ENCODE peak calls at places on chromosome 1, in six cellular contexts. One of them, this sample, is unnamed.

GRCh38 chr1:118143828-118144227 is 41.2 kb downstream of the SPAG17 start:
- DNase-seq in iPS-NIHi11: no peak
- DNase-seq in bronchial epithelial cell: no peak
- DNase-seq in Ammon's horn: no peak
- DNase-seq in NCI-H460: no peak
- DNase-seq in A172: no peak
- DNase-seq in this sample: no peak

GRCh38 chr1:154983776-154984466 is 777 bp downstream of the FLAD1 start:
- DNase-seq in iPS-NIHi11: no peak
- DNase-seq in bronchial epithelial cell: no peak
- DNase-seq in Ammon's horn: no peak
- DNase-seq in NCI-H460: no peak
- DNase-seq in A172: no peak
- DNase-seq in this sample: no peak

GRCh38 chr1:40029608-40030007 is 10.9 kb upstream of the CAP1 start:
- DNase-seq in iPS-NIHi11: no peak
- DNase-seq in bronchial epithelial cell: peak; percentile 76
- DNase-seq in Ammon's horn: no peak
- DNase-seq in NCI-H460: no peak
- DNase-seq in A172: no peak
- DNase-seq in this sample: no peak

GRCh38 chr1:93338426-93338825 is 7.3 kb upstream of the DR1 start:
- DNase-seq in iPS-NIHi11: no peak
- DNase-seq in bronchial epithelial cell: peak; percentile 92
- DNase-seq in Ammon's horn: no peak
- DNase-seq in NCI-H460: peak; percentile 40
- DNase-seq in A172: peak; percentile 75
- DNase-seq in this sample: no peak

GRCh38 chr1:164240081-164240480 is 318.9 kb upstream of the PBX1 start:
- DNase-seq in iPS-NIHi11: peak; percentile 25
- DNase-seq in bronchial epithelial cell: peak; percentile 27
- DNase-seq in Ammon's horn: no peak
- DNase-seq in NCI-H460: peak; percentile 16
- DNase-seq in A172: peak; percentile 21
- DNase-seq in this sample: peak; percentile 73

GRCh38 chr1:12196641-12197482 is 30.1 kb downstream of the TNFRSF1B start:
- DNase-seq in iPS-NIHi11: peak; percentile 79
- DNase-seq in bronchial epithelial cell: no peak
- DNase-seq in Ammon's horn: peak; percentile 65
- DNase-seq in NCI-H460: no peak
- DNase-seq in A172: no peak
- DNase-seq in this sample: peak; percentile 86

GRCh38 chr1:221724931-221725605 is 16.8 kb downstream of the DUSP10 start:
- DNase-seq in iPS-NIHi11: no peak
- DNase-seq in bronchial epithelial cell: peak; percentile 74
- DNase-seq in Ammon's horn: no peak
- DNase-seq in NCI-H460: no peak
- DNase-seq in A172: peak; percentile 68
- DNase-seq in this sample: no peak

GRCh38 chr1:225809842-225810578 is at the start of gene EPHX1:
- DNase-seq in iPS-NIHi11: peak; percentile 95
- DNase-seq in bronchial epithelial cell: peak; percentile 76
- DNase-seq in Ammon's horn: peak; percentile 87
- DNase-seq in NCI-H460: peak; percentile 90
- DNase-seq in A172: peak; percentile 80
- DNase-seq in this sample: peak; percentile 96

GRCh38 chr1:227808566-227808965 is 6.9 kb upstream of the PRSS38 start:
- DNase-seq in iPS-NIHi11: no peak
- DNase-seq in bronchial epithelial cell: no peak
- DNase-seq in Ammon's horn: no peak
- DNase-seq in NCI-H460: no peak
- DNase-seq in A172: peak; percentile 72
- DNase-seq in this sample: no peak

GRCh38 chr1:155072531-155073289 is 5.9 kb upstream of the EFNA3 start:
- DNase-seq in iPS-NIHi11: no peak
- DNase-seq in bronchial epithelial cell: no peak
- DNase-seq in Ammon's horn: no peak
- DNase-seq in NCI-H460: no peak
- DNase-seq in A172: no peak
- DNase-seq in this sample: no peak

GRCh38 chr1:203539831-203540546 is 46.0 kb downstream of the OPTC start:
- DNase-seq in iPS-NIHi11: no peak
- DNase-seq in bronchial epithelial cell: no peak
- DNase-seq in Ammon's horn: no peak
- DNase-seq in NCI-H460: no peak
- DNase-seq in A172: no peak
- DNase-seq in this sample: no peak

GRCh38 chr1:105793541-105794146 is 1262.8 kb upstream of the PRMT6 start:
- DNase-seq in iPS-NIHi11: peak; percentile 46
- DNase-seq in bronchial epithelial cell: peak; percentile 46
- DNase-seq in Ammon's horn: peak; percentile 64
- DNase-seq in NCI-H460: peak; percentile 41
- DNase-seq in A172: peak; percentile 6
- DNase-seq in this sample: peak; percentile 84

GRCh38 chr1:67642694-67643093 is 42.3 kb upstream of the GADD45A start:
- DNase-seq in iPS-NIHi11: no peak
- DNase-seq in bronchial epithelial cell: no peak
- DNase-seq in Ammon's horn: peak; percentile 57
- DNase-seq in NCI-H460: no peak
- DNase-seq in A172: no peak
- DNase-seq in this sample: no peak

GRCh38 chr1:178238722-178239510 is 145.0 kb downstream of the RASAL2 start:
- DNase-seq in iPS-NIHi11: no peak
- DNase-seq in bronchial epithelial cell: peak; percentile 100
- DNase-seq in Ammon's horn: no peak
- DNase-seq in NCI-H460: peak; percentile 97
- DNase-seq in A172: peak; percentile 99
- DNase-seq in this sample: no peak

GRCh38 chr1:206753141-206753540 is 17.4 kb upstream of the IL19 start:
- DNase-seq in iPS-NIHi11: no peak
- DNase-seq in bronchial epithelial cell: peak; percentile 31
- DNase-seq in Ammon's horn: no peak
- DNase-seq in NCI-H460: no peak
- DNase-seq in A172: peak; percentile 35
- DNase-seq in this sample: no peak

GRCh38 chr1:40784141-40784770 is 669 bp downstream of the KCNQ4 start:
- DNase-seq in iPS-NIHi11: peak; percentile 82
- DNase-seq in bronchial epithelial cell: no peak
- DNase-seq in Ammon's horn: no peak
- DNase-seq in NCI-H460: no peak
- DNase-seq in A172: no peak
- DNase-seq in this sample: peak; percentile 81

GRCh38 chr1:54794401-54795099 is 6.6 kb downstream of the TTC22 start:
- DNase-seq in iPS-NIHi11: peak; percentile 46
- DNase-seq in bronchial epithelial cell: peak; percentile 68
- DNase-seq in Ammon's horn: no peak
- DNase-seq in NCI-H460: no peak
- DNase-seq in A172: no peak
- DNase-seq in this sample: no peak

GRCh38 chr1:93613895-93614294 is 67.7 kb downstream of the BCAR3 start:
- DNase-seq in iPS-NIHi11: no peak
- DNase-seq in bronchial epithelial cell: no peak
- DNase-seq in Ammon's horn: peak; percentile 54
- DNase-seq in NCI-H460: no peak
- DNase-seq in A172: no peak
- DNase-seq in this sample: peak; percentile 55

GRCh38 chr1:110635434-110635833 is 29.3 kb upstream of the KCNA2 start:
- DNase-seq in iPS-NIHi11: no peak
- DNase-seq in bronchial epithelial cell: no peak
- DNase-seq in Ammon's horn: no peak
- DNase-seq in NCI-H460: no peak
- DNase-seq in A172: no peak
- DNase-seq in this sample: no peak

GRCh38 chr1:43975249-43975961 is 645 bp downstream of the ATP6V0B start:
- DNase-seq in iPS-NIHi11: peak; percentile 45
- DNase-seq in bronchial epithelial cell: no peak
- DNase-seq in Ammon's horn: peak; percentile 51
- DNase-seq in NCI-H460: no peak
- DNase-seq in A172: no peak
- DNase-seq in this sample: peak; percentile 70

GRCh38 chr1:72283204-72284083 is 1.1 kb upstream of the NEGR1 start:
- DNase-seq in iPS-NIHi11: peak; percentile 36
- DNase-seq in bronchial epithelial cell: peak; percentile 41
- DNase-seq in Ammon's horn: peak; percentile 94
- DNase-seq in NCI-H460: peak; percentile 43
- DNase-seq in A172: peak; percentile 8
- DNase-seq in this sample: peak; percentile 78

This sample was measured in endodermal cell.